ENCODE peak calls at places on chromosomes 16 and 17, in four cellular contexts. O is mesenchymal stem cell, W is H1, J is IMR-90. L is an unnamed sample.

GRCh38 chr16:66516808-66517585 is 32.9 kb downstream of the TK2 start:
- DNase-seq in O (peak; percentile 99), W (peak; percentile 36), J (peak; percentile 99), L (peak; percentile 94)

GRCh38 chr17:32483451-32484019 is 3.3 kb upstream of the CDK5R1 start:
- DNase-seq in O (peak; percentile 74), W (no peak), J (peak; percentile 61), L (no peak)

GRCh38 chr16:89700649-89701424 is 668 bp downstream of the SPATA2L start:
- DNase-seq in O (peak; percentile 65), W (no peak), J (peak; percentile 24), L (peak; percentile 74)

GRCh38 chr17:38918129-38918913 is 7.1 kb upstream of the LASP1NB start:
- DNase-seq in O (no peak), W (no peak), J (no peak), L (peak; percentile 88)

GRCh38 chr17:82551779-82552457 is 32.4 kb downstream of the FOXK2 start:
- DNase-seq in O (peak; percentile 69), W (no peak), J (peak; percentile 70), L (peak; percentile 82)

GRCh38 chr16:29765167-29766032 is 12.7 kb upstream of the ZG16 start:
- DNase-seq in O (no peak), W (no peak), J (no peak), L (no peak)

GRCh38 chr17:47720754-47721533 is 12.1 kb upstream of the TBX21 start:
- DNase-seq in O (peak; percentile 65), W (no peak), J (no peak), L (peak; percentile 59)

GRCh38 chr17:13917635-13918034 is 151.7 kb upstream of the COX10 start:
- DNase-seq in O (no peak), W (no peak), J (no peak), L (no peak)

GRCh38 chr17:16980813-16981731 is 9.2 kb upstream of the TNFRSF13B start:
- DNase-seq in O (no peak), W (no peak), J (no peak), L (peak; percentile 65)

DNA sequence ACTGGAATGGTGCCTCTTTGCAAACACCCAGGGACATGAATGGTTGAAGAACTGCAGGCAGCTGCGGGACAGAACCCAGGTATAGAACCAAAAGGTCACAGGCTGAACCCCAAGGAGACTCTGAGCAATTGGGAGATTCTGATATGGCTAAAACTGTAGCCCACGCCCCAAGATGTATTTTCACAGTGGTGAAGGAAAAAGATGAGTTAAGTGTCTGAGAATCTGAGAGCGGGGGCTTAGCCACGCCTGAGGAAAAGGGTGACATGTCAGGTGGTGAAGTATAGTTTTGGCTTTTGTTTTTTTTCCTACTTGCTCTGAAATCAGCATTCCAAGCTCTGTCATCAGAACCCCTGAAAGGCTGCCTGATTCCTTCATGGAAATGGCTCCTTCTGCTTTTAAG is 73.2 kb downstream of the AKAP1 start:
- DNase-seq in O (no peak), W (no peak), J (no peak), L (peak; percentile 21)
- H3K4me2 ChIP-seq in O (no peak overlapping the region), W (no peak overlapping the region), J (no peak overlapping the region), L (no peak overlapping the region)

DNA sequence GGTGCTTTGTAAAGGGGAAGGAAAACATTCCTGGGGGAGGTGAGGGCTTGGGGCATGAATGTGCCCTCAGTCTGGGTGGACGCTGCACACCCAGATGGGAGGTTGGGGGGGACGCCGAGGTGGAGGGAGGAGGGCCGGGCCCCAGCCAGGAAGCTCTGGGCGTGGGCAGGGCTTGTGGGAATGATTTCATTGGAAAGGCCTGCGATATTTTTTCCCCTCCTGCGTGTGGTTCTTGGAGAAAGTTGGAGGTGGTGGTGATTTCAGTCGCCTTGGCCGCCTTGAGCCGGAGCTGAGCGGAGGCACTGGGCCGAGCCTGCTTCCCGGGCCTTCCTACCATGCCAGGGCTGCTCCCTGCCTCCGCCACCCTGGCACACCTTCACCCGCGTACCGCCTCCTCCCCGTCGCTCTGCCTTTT is 26.4 kb upstream of the CLEC18A start:
- DNase-seq in O (peak; percentile 50), W (no peak), J (peak; percentile 81), L (no peak)
- H3K14ac ChIP-seq in O (no peak overlapping the region), W (no peak overlapping the region), J (peak overlapping the region; percentile 84), L (peak overlapping the region; percentile 73)

GRCh38 chr17:1179635-1180433 is at the start of gene ABR:
- DNase-seq in O (peak; percentile 46), W (no peak), J (peak; percentile 26), L (no peak)
- H3K4me2 ChIP-seq in O (peak within 1 kb of the TSS; percentile 86), W (peak within 1 kb of the TSS; percentile 93), J (peak within 1 kb of the TSS; percentile 87), L (peak within 1 kb of the TSS; percentile 79)

DNA sequence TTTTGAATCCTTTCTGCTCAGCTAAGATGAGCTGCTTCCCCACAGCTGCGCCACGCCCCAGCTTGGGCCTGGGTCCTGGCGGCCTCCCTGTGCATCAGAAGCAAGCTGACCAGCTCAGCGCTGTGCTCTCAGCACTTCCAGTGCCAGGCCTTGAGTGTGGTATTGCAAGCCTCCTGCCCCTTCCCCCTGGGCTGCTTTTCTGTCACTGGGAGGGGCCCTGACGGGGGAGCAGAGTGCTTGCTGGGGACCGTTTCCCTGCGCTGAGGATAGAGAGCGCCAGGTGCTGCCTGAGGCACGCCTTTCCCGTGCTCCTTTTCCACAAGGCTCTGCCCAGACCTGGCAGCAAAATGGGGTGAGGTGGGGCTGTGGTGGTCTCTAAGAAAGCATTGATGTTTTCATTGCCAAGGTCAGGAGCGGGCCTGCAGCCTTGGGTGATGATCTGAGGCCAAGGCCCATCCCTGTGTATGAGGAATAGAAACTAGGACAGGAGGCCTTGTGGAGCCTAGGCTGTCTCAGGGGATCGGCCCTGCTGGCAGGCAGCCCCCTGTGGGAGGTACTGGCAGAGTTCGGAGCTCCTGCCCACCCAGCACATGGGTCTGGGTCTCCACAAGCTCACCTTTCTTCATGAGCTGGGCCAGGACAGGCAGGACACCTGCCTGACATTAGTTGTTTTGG is 29.7 kb downstream of the POLR3E start:
- DNase-seq in O (no peak), W (no peak), J (no peak), L (no peak)
- H3K14ac ChIP-seq in O (no peak overlapping the region), W (no peak overlapping the region), J (no peak overlapping the region), L (no peak overlapping the region)

GRCh38 chr17:72640415-72641165 is 451.9 kb downstream of the SLC39A11 start:
- DNase-seq in O (no peak), W (no peak), J (no peak), L (peak; percentile 75)

GRCh38 chr17:72635034-72635654 is 457.3 kb downstream of the SLC39A11 start:
- DNase-seq in O (no peak), W (no peak), J (no peak), L (no peak)

GRCh38 chr17:72643575-72644216 is 448.8 kb downstream of the SLC39A11 start:
- DNase-seq in O (no peak), W (no peak), J (no peak), L (no peak)

GRCh38 chr17:72642720-72643119 is 449.8 kb downstream of the SLC39A11 start:
- DNase-seq in O (no peak), W (no peak), J (no peak), L (peak; percentile 44)

GRCh38 chr17:72639711-72640110 is 452.8 kb downstream of the SLC39A11 start:
- DNase-seq in O (no peak), W (no peak), J (no peak), L (peak; percentile 60)
- H3K4me2 ChIP-seq in O (no peak overlapping the region), W (no peak overlapping the region), J (no peak overlapping the region), L (no peak overlapping the region)

DNA sequence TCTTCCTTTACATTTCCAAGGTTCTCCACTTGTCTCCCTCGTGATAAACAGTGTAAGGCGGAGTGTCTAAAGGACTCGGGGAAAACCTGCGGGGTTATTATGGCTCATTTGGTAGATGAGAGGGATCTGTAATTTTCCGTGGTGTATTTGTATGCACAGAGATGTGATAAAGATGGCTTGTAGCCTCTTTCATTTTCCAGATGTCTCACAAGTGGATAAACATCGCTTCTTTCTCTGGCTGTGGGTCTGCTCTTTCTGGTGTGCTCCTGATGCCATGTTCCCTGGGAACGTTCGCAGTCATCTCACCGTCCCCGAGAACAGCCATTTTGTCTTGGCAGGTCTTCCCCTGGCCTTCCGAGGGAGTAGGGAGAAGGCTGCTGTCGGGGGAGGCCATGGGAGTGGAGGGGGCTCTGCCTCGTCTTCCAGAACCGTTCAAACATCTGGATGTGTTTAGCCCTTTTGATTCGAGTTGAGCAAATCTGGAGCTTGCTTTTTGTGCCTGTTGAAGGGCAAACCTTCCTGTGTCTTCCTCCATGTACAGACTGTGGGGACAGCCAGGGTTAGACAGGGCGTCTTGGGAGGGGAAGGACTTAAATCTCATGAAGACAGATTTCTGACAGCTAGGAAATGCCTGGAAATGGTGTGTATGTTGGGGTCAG is 238.7 kb downstream of the CCDC182 start:
- DNase-seq in O (peak; percentile 53), W (no peak), J (no peak), L (no peak)
- H3K14ac ChIP-seq in O (no peak overlapping the region), W (no peak overlapping the region), J (no peak overlapping the region), L (no peak overlapping the region)

DNA sequence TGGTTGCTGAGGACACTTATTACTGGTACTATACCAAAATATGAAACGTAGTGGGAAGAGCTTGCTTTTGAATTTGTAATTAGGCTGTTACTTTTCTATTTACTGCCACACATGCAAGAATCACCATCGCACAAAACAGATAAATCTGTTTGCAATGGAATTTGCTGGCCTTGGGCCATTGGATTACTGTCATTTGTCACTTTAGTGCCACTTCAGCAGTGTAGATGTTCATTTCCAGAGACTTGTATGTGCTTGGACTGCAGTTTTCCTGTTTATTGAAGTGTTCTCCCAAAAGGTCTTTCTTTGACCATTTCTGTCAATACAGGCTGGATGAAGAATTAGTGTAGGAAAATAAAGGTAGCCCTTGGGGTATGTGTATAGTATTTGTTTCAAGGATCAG is 4.5 kb downstream of the USP10 start:
- DNase-seq in O (no peak), W (no peak), J (no peak), L (no peak)
- H3K4me2 ChIP-seq in O (no peak overlapping the region), W (no peak overlapping the region), J (no peak overlapping the region), L (no peak overlapping the region)

GRCh38 chr17:75073618-75074047 is 14.1 kb upstream of the SLC16A5 start:
- DNase-seq in O (peak; percentile 66), W (no peak), J (no peak), L (no peak)
- H3K14ac ChIP-seq in O (no peak overlapping the region), W (no peak overlapping the region), J (no peak overlapping the region), L (no peak overlapping the region)

L was measured in trophoblast cell.